ENCODE peak calls at places on chromosomes 5 and 9, in four cellular contexts. A is fibroblast of the aortic adventitia; Y is stimulated activated naive CD4-positive, alpha-beta T cell; F is CD4-positive, alpha-beta memory T cell. C is an unnamed sample.

GRCh38 chr9:37369671-37370070 is 52.8 kb upstream of the GRHPR start:
- DNase-seq in A (no peak), Y (no peak), F (no peak), C (no peak)

GRCh38 chr9:4852419-4852818 is 59.7 kb downstream of the RCL1 start:
- DNase-seq in A (no peak), Y (no peak), F (no peak), C (no peak)

GRCh38 chr5:3034449-3034848 is 283.0 kb upstream of the IRX2 start:
- DNase-seq in A (no peak), Y (no peak), F (no peak), C (no peak)

GRCh38 chr5:141664733-141665461 is 13.7 kb upstream of the FCHSD1 start:
- DNase-seq in A (peak; percentile 71), Y (peak; percentile 64), F (peak; percentile 59), C (peak; percentile 48)

GRCh38 chr5:39256472-39256871 is 37.1 kb upstream of the FYB1 start:
- DNase-seq in A (peak; percentile 83), Y (no peak), F (no peak), C (peak; percentile 97)

GRCh38 chr9:127237801-127238200 is 26.8 kb upstream of the GARNL3 start:
- DNase-seq in A (no peak), Y (no peak), F (no peak), C (no peak)

GRCh38 chr9:100590481-100590880 is 12.6 kb downstream of the CAVIN4 start:
- DNase-seq in A (peak; percentile 73), Y (no peak), F (no peak), C (no peak)

GRCh38 chr9:34633851-34634550 is 3.6 kb downstream of the SIGMAR1 start:
- DNase-seq in A (peak; percentile 75), Y (peak; percentile 70), F (peak; percentile 73), C (peak; percentile 56)

GRCh38 chr9:18935521-18935920 is 97.5 kb downstream of the SAXO1 start:
- DNase-seq in A (no peak), Y (no peak), F (no peak), C (no peak)

GRCh38 chr5:97623441-97623840 is 440.4 kb upstream of the RIOK2 start:
- DNase-seq in A (no peak), Y (no peak), F (no peak), C (no peak)

GRCh38 chr9:36092509-36093215 is 43.9 kb upstream of the GLIPR2 start:
- DNase-seq in A (no peak), Y (no peak), F (peak; percentile 49), C (no peak)

GRCh38 chr9:25681270-25681669 is 3.0 kb upstream of the TUSC1 start:
- DNase-seq in A (peak; percentile 90), Y (no peak), F (no peak), C (peak; percentile 45)

GRCh38 chr5:82153082-82153481 is 125.1 kb downstream of the RPS23 start:
- DNase-seq in A (no peak), Y (no peak), F (no peak), C (no peak)

GRCh38 chr5:9820696-9821449 is 190.7 kb upstream of the TAS2R1 start:
- DNase-seq in A (peak; percentile 50), Y (no peak), F (no peak), C (no peak)

GRCh38 chr9:137391411-137391754 is 31.6 kb downstream of the EXD3 start:
- DNase-seq in A (no peak), Y (no peak), F (no peak), C (no peak)

GRCh38 chr9:94946256-94946655 is 219.8 kb downstream of the AOPEP start:
- DNase-seq in A (no peak), Y (no peak), F (no peak), C (no peak)

GRCh38 chr9:106801816-106802215 is 61.1 kb upstream of the ZNF462 start:
- DNase-seq in A (no peak), Y (no peak), F (no peak), C (no peak)

GRCh38 chr9:133054966-133055365 is 6.8 kb upstream of the CEL start:
- DNase-seq in A (no peak), Y (no peak), F (no peak), C (no peak)

GRCh38 chr5:149581192-149581861 is at the start of gene ARHGEF37:
- DNase-seq in A (peak; percentile 64), Y (peak; percentile 21), F (peak; percentile 24), C (peak; percentile 53)

GRCh38 chr5:43711496-43711895 is 108.5 kb downstream of the NNT start:
- DNase-seq in A (peak; percentile 52), Y (no peak), F (no peak), C (peak; percentile 41)

GRCh38 chr9:122226758-122227575 is 1.8 kb downstream of the LHX6 start:
- DNase-seq in A (no peak), Y (no peak), F (no peak), C (no peak)

GRCh38 chr5:1430121-1430795 is 15.0 kb downstream of the SLC6A3 start:
- DNase-seq in A (no peak), Y (no peak), F (no peak), C (no peak)

GRCh38 chr5:120848883-120849282 is 384.8 kb downstream of the PRR16 start:
- DNase-seq in A (no peak), Y (no peak), F (no peak), C (peak; percentile 7)

GRCh38 chr5:75337366-75338021 is 474 bp downstream of the HMGCR start:
- DNase-seq in A (no peak), Y (peak; percentile 22), F (no peak), C (no peak)

GRCh38 chr5:121273818-121274433 is 577.8 kb upstream of the FTMT start:
- DNase-seq in A (peak; percentile 89), Y (no peak), F (no peak), C (peak; percentile 84)

GRCh38 chr5:78467744-78468357 is 107.4 kb downstream of the SCAMP1 start:
- DNase-seq in A (peak; percentile 79), Y (no peak), F (peak; percentile 4), C (peak; percentile 68)

GRCh38 chr5:114335391-114335790 is 26.5 kb upstream of the KCNN2 start:
- DNase-seq in A (no peak), Y (no peak), F (no peak), C (no peak)

GRCh38 chr9:105697871-105698270 is 3.5 kb downstream of the TMEM38B start:
- DNase-seq in A (no peak), Y (no peak), F (no peak), C (peak; percentile 20)

GRCh38 chr9:95429096-95429495 is 87.7 kb downstream of the PTCH1 start:
- DNase-seq in A (no peak), Y (no peak), F (no peak), C (no peak)

GRCh38 chr5:168117469-168117868 is 174.0 kb upstream of the WWC1 start:
- DNase-seq in A (no peak), Y (no peak), F (no peak), C (no peak)

GRCh38 chr5:59123595-59124561 is 541.0 kb downstream of the RAB3C start:
- DNase-seq in A (no peak), Y (no peak), F (peak; percentile 64), C (no peak)

GRCh38 chr5:125120012-125120411 is 373.6 kb upstream of the ZNF608 start:
- DNase-seq in A (no peak), Y (no peak), F (no peak), C (no peak)

GRCh38 chr9:131884222-131884621 is 144.3 kb upstream of the RAPGEF1 start:
- DNase-seq in A (no peak), Y (no peak), F (no peak), C (no peak)

GRCh38 chr5:79843450-79844388 is 147.3 kb downstream of the MTX3 start:
- DNase-seq in A (no peak), Y (no peak), F (no peak), C (no peak)

GRCh38 chr9:40927851-40928802 is 200.4 kb downstream of the FOXD4L6 start:
- DNase-seq in A (no peak), Y (no peak), F (no peak), C (no peak)

GRCh38 chr9:120894404-120895226 is 17.6 kb upstream of the PHF19 start:
- DNase-seq in A (peak; percentile 39), Y (no peak), F (no peak), C (no peak)

GRCh38 chr9:88641471-88642240 is 106.7 kb downstream of the NXNL2 start:
- DNase-seq in A (no peak), Y (no peak), F (no peak), C (no peak)

GRCh38 chr5:81425569-81425968 is 31.6 kb upstream of the ACOT12 start:
- DNase-seq in A (peak; percentile 71), Y (no peak), F (peak; percentile 49), C (peak; percentile 68)

C was measured in renal cortical epithelial cell.